ENCODE peak calls at places on chromosomes 11 and 22, in seven cellular contexts. I is AG09319, N is neuronal stem cell, B is EH, S is heart left ventricle, O is GM12865, C is Ammon's horn. K is an unnamed sample.

GRCh38 chr22:19766235-19766505 is 5.6 kb downstream of the TBX1 start:
- DNase-seq in N (no peak), O (no peak), B (no peak), C (no peak), I (no peak), S (no peak), K (no peak)

GRCh38 chr22:48261048-48261621 is 1498.7 kb downstream of the TBC1D22A start:
- DNase-seq in I (no peak), C (no peak), N (no peak), B (no peak), S (no peak), O (no peak), K (no peak)

GRCh38 chr11:112785717-112786116 is 175.5 kb upstream of the NCAM1 start:
- DNase-seq in O (no peak), C (no peak), N (no peak), S (no peak), I (no peak), B (peak), K (peak)

GRCh38 chr22:24550028-24550901 is 4.7 kb downstream of the GUCD1 start:
- DNase-seq in O (no peak), I (no peak), N (no peak), B (no peak), C (no peak), S (peak), K (no peak)

GRCh38 chr11:46376258-46377050 is 5.0 kb upstream of the MDK start:
- DNase-seq in S (peak), C (no peak), I (no peak), N (no peak), B (no peak), O (no peak), K (no peak)

GRCh38 chr22:50206599-50206998 is 5.8 kb downstream of the SELENOO start:
- DNase-seq in C (peak), O (peak), S (peak), I (no peak), N (no peak), B (peak), K (no peak)

GRCh38 chr11:117214404-117215110 is 15.4 kb downstream of the TAGLN start:
- DNase-seq in B (no peak), O (no peak), C (no peak), N (no peak), S (no peak), I (no peak), K (no peak)

GRCh38 chr22:36362819-36363377 is 24.9 kb downstream of the MYH9 start:
- DNase-seq in I (no peak), O (no peak), B (peak), C (no peak), S (no peak), N (no peak), K (peak)

GRCh38 chr11:6693342-6694228 is 10.4 kb upstream of the MRPL17 start:
- DNase-seq in S (peak), C (no peak), I (peak), N (no peak), O (no peak), B (peak), K (peak)

GRCh38 chr11:70756756-70757155 is 358.4 kb downstream of the CTTN start:
- DNase-seq in I (no peak), O (no peak), B (no peak), C (no peak), S (no peak), N (no peak), K (no peak)

GRCh38 chr11:30244255-30244654 is 13.4 kb downstream of the FSHB start:
- DNase-seq in N (no peak), I (no peak), C (no peak), S (no peak), O (no peak), B (peak), K (peak)

GRCh38 chr11:100741866-100742625 is 55.0 kb downstream of the ARHGAP42 start:
- DNase-seq in B (peak), S (no peak), I (no peak), O (no peak), N (no peak), C (no peak), K (no peak)

GRCh38 chr11:116879789-116880402 is 42.5 kb upstream of the APOA1 start:
- DNase-seq in B (peak), O (peak), C (peak), I (peak), S (no peak), N (peak), K (peak)